ENCODE peak calls at places on chromosomes 13 and 19, in ten cellular contexts. C is right lobe of liver, D is left lung, K is colonic mucosa, O is pancreas, W is vagina, I is A549, G is body of pancreas, Q is IMR-90, P is psoas muscle. N is an unnamed sample.

GRCh38 chr19:7652061-7652641 is 15.2 kb downstream of the STXBP2 start:
- DNase-seq in I (peak), C (peak), G (peak), Q (peak), O (peak), D (peak), W (no peak), P (peak), K (peak), N (peak)

GRCh38 chr13:79466852-79467251 is 14.1 kb upstream of the NDFIP2 start:
- DNase-seq in W (no peak), D (no peak), P (no peak), I (no peak), G (no peak), O (no peak), C (no peak), Q (no peak), K (no peak), N (no peak)

GRCh38 chr13:97109841-97110492 is 112.2 kb upstream of the MBNL2 start:
- DNase-seq in K (peak), D (peak), Q (peak), P (peak), G (peak), C (peak), I (peak), W (no peak), O (peak), N (peak)

GRCh38 chr13:62598708-62599107 is 1183.1 kb upstream of the PCDH20 start:
- DNase-seq in C (no peak), P (no peak), I (no peak), W (no peak), K (no peak), D (no peak), G (no peak), Q (no peak), O (no peak), N (no peak)

GRCh38 chr13:44274838-44275237 is 98.8 kb upstream of the SERP2 start:
- DNase-seq in K (no peak), D (no peak), P (no peak), Q (peak), O (no peak), C (no peak), W (no peak), I (no peak), G (no peak), N (no peak)

GRCh38 chr13:67383358-67383757 is 153.2 kb upstream of the PCDH9 start:
- DNase-seq in D (no peak), P (no peak), C (no peak), Q (peak), G (peak), I (no peak), K (no peak), W (no peak), O (no peak), N (no peak)

GRCh38 chr13:49098198-49098597 is 121.9 kb upstream of the MLNR start:
- DNase-seq in W (no peak), D (no peak), K (no peak), I (no peak), G (peak), C (no peak), O (no peak), P (no peak), Q (peak), N (no peak)

GRCh38 chr13:80083516-80084085 is 257.3 kb downstream of the SPRY2 start:
- DNase-seq in P (no peak), Q (peak), W (no peak), C (no peak), O (no peak), K (no peak), I (no peak), G (peak), D (no peak), N (no peak)

GRCh38 chr13:93320942-93321341 is 94.3 kb downstream of the GPC6 start:
- DNase-seq in W (no peak), P (no peak), C (no peak), Q (peak), K (no peak), D (no peak), G (no peak), O (no peak), I (no peak), N (no peak)

GRCh38 chr19:2547033-2547680 is 71.2 kb downstream of the GADD45B start:
- DNase-seq in C (no peak), D (peak), P (no peak), W (no peak), I (no peak), Q (no peak), O (no peak), G (no peak), K (no peak), N (no peak)

GRCh38 chr13:21458457-21458815 is 667 bp downstream of the ZDHHC20 start:
- DNase-seq in K (peak), G (peak), P (peak), Q (no peak), W (no peak), C (peak), I (peak), O (peak), D (peak), N (no peak)

GRCh38 chr13:28819748-28820098 is 416 bp upstream of the MTUS2 start:
- DNase-seq in I (peak), D (peak), O (peak), W (no peak), C (peak), G (peak), Q (peak), P (no peak), K (peak), N (peak)

GRCh38 chr19:42396248-42396541 is 6.1 kb upstream of the CNFN start:
- DNase-seq in I (no peak), O (no peak), G (no peak), W (no peak), K (no peak), D (no peak), C (no peak), P (no peak), Q (no peak), N (no peak)

GRCh38 chr19:12987190-12987589 is 8.1 kb upstream of the NFIX start:
- DNase-seq in W (no peak), Q (no peak), G (no peak), D (no peak), P (no peak), K (no peak), I (no peak), C (no peak), O (no peak), N (no peak)

GRCh38 chr19:37928527-37929286 is 21.7 kb downstream of the SIPA1L3 start:
- DNase-seq in W (no peak), C (peak), D (no peak), I (peak), P (no peak), G (no peak), K (no peak), Q (no peak), O (no peak), N (no peak)

GRCh38 chr13:87497426-87497825 is 173.7 kb upstream of the SLITRK5 start:
- DNase-seq in K (no peak), O (no peak), I (no peak), W (no peak), Q (no peak), D (no peak), C (no peak), G (no peak), P (no peak), N (no peak)

DNA sequence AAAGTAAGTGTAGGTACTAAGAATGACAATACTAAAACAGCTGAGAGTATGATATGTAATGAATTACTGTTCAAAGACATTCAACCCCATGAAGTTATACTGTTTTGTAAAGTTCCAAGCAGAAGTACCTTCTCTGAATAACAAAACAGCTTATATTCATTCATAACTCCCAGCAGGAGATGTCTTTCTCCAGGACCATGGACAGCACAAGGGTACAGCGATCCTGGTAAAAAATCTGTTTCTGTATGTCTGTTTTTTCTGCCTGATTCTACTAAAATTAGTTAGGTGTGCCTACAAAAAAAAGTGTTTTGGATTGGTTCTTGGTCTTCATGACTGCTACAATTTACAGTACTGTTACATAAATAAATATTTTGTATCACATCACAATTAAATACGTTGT is 172.5 kb upstream of the SLITRK5 start:
- DNase-seq in G (no peak), Q (peak), P (no peak), C (no peak), W (no peak), D (no peak), K (no peak), O (no peak), I (no peak), N (no peak)
- H3K4me3 ChIP-seq in G (no peak), Q (no peak), P (no peak), C (no peak), W (no peak), D (no peak), K (no peak), O (no peak), I (no peak), N (no peak)

DNA sequence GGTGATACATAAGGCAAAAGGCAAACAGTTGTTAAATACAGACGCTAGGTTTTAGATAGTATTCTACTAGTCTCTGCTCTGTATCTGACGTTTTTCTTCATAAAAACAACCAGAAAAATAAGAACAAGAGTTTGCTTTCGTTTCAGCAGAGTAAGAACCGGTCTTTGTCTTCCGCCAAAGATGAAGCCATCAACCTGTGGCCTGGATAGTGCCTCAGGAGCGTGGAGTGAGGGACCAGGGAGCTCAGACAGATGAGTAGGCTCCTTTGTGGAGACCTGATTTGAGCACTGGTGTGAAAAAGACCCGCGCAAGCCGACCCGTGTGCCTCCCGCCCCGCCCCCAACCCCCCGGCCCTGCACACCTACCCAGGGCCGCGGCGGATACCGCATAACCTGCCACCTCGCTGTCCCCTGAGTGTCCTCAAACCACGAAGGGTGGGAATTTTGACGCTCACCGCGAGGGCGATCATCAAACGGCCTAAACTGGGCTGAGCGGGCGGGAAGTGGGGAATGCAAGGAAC is 969 bp upstream of the LMO7 start:
- DNase-seq in G (no peak), D (no peak), P (no peak), I (no peak), W (no peak), C (no peak), K (no peak), Q (no peak), O (no peak), N (no peak)
- H3K27ac ChIP-seq in G (peak), D (no peak), P (no peak), I (no peak), W (peak), C (no peak), K (no peak), Q (peak), O (peak), N (no peak)

GRCh38 chr19:3671680-3672574 is 28.3 kb downstream of the PIP5K1C start:
- DNase-seq in O (no peak), K (no peak), C (no peak), Q (peak), W (no peak), G (no peak), P (no peak), I (no peak), D (no peak), N (no peak)
- H3K4me3 ChIP-seq in O (no peak), K (no peak), C (no peak), Q (no peak), W (peak), G (no peak), P (peak), I (no peak), D (peak), N (peak)

GRCh38 chr13:75414036-75414827 is 67.7 kb downstream of the TBC1D4 start:
- DNase-seq in I (no peak), G (no peak), W (no peak), O (no peak), D (no peak), Q (no peak), P (no peak), K (no peak), C (no peak), N (no peak)
- H3K27ac ChIP-seq in I (no peak), G (no peak), W (no peak), O (no peak), D (no peak), Q (no peak), P (peak), K (no peak), C (no peak), N (no peak)

GRCh38 chr19:55354698-55355212 is at the start of gene COX6B2:
- DNase-seq in I (no peak), W (no peak), P (no peak), O (no peak), Q (no peak), D (peak), K (no peak), C (no peak), G (no peak), N (no peak)
- H3K4me3 ChIP-seq in I (peak), W (peak), P (peak), O (peak), Q (peak), D (peak), K (peak), C (peak), G (no peak), N (no peak)

GRCh38 chr13:33252103-33252502 is 33.5 kb downstream of the STARD13 start:
- DNase-seq in O (no peak), K (no peak), P (no peak), W (no peak), D (no peak), G (no peak), Q (no peak), C (no peak), I (no peak), N (no peak)
- H3K27ac ChIP-seq in O (no peak), K (no peak), P (no peak), W (no peak), D (no peak), G (no peak), Q (peak), C (no peak), I (no peak), N (peak)

GRCh38 chr13:110868631-110869165 is 46.2 kb downstream of the ANKRD10 start:
- DNase-seq in Q (no peak), C (no peak), G (no peak), I (no peak), O (no peak), P (no peak), K (no peak), W (no peak), D (no peak), N (no peak)

GRCh38 chr13:110866491-110867170 is 48.2 kb downstream of the ANKRD10 start:
- DNase-seq in D (no peak), W (no peak), C (no peak), O (no peak), K (no peak), P (no peak), I (no peak), Q (no peak), G (no peak), N (no peak)

GRCh38 chr13:110869805-110870706 is 44.8 kb downstream of the ANKRD10 start:
- DNase-seq in K (peak), Q (peak), W (peak), P (peak), O (peak), I (peak), G (peak), D (peak), C (no peak), N (peak)

GRCh38 chr13:110867380-110867779 is 47.5 kb downstream of the ANKRD10 start:
- DNase-seq in W (no peak), C (no peak), O (no peak), Q (no peak), K (no peak), D (no peak), I (no peak), P (no peak), G (no peak), N (no peak)

DNA sequence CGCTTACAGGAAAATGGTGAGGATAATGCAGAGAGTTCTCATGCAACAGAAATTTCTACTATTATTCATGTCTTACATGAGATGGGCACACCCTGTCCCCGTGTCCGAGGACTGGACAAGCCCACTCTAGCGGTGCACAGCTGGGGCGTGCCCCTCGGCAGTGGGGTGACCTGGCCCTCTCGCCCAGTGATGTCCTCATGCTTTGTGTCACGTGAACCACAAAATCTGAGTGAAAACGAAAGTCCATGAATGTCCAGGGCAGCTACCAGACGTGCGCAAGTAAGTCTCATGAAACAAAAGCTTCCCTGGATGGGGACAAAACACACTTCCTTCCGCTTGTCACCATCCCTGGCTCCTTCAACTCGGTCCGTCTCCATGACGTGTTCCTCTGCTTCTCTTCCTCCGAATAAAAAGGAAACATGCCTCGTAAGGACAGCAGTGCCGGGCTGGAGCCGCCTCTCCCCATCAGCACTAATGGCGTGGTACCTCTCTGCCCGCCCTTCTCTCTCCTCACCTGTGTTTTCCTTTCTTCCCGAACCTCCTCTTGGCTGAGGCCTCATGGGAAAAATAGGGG is 45.6 kb downstream of the ANKRD10 start:
- DNase-seq in D (no peak), C (no peak), G (no peak), I (no peak), O (no peak), P (peak), K (no peak), W (no peak), Q (no peak), N (no peak)
- H3K4me3 ChIP-seq in D (peak), C (peak), G (no peak), I (no peak), O (peak), P (peak), K (peak), W (peak), Q (peak), N (peak)